ENCODE peak calls at places on chromosomes 12 and 14, in six cellular contexts. J, H, S, K, U and P are unnamed samples.

GRCh38 chr12:110001596-110001995 is 2.4 kb downstream of the ANKRD13A start:
- DNase-seq in J (no peak), H (no peak), S (no peak), K (no peak), U (no peak), P (no peak)

GRCh38 chr12:55675671-55676070 is 32.0 kb downstream of the ITGA7 start:
- DNase-seq in J (no peak), H (no peak), S (no peak), K (no peak), U (no peak), P (no peak)

GRCh38 chr14:63857467-63858030 is 4.7 kb downstream of the SYNE2 start:
- DNase-seq in J (no peak), H (no peak), S (no peak), K (no peak), U (no peak), P (no peak)

GRCh38 chr12:88960213-88960878 is 380.1 kb upstream of the KITLG start:
- DNase-seq in J (peak), H (no peak), S (no peak), K (no peak), U (peak), P (no peak)

GRCh38 chr12:119448737-119449136 is 114.2 kb downstream of the CCDC60 start:
- DNase-seq in J (no peak), H (no peak), S (no peak), K (no peak), U (no peak), P (peak)

GRCh38 chr12:123028475-123028874 is 48.0 kb downstream of the ARL6IP4 start:
- DNase-seq in J (no peak), H (no peak), S (no peak), K (no peak), U (no peak), P (no peak)

GRCh38 chr14:104979758-104980591 is 1.8 kb upstream of the AHNAK2 start:
- DNase-seq in J (no peak), H (peak), S (no peak), K (no peak), U (no peak), P (peak)

GRCh38 chr14:105855893-105856675 is 329.7 kb downstream of the TMEM121 start:
- DNase-seq in J (no peak), H (no peak), S (no peak), K (no peak), U (no peak), P (no peak)

GRCh38 chr12:26746315-26746714 is 86.7 kb downstream of the ITPR2 start:
- DNase-seq in J (no peak), H (no peak), S (no peak), K (no peak), U (no peak), P (no peak)

GRCh38 chr12:27969011-27969900 is 3.3 kb downstream of the PTHLH start:
- DNase-seq in J (no peak), H (peak), S (no peak), K (no peak), U (no peak), P (peak)

GRCh38 chr12:45518516-45519235 is 210.8 kb upstream of the ARID2 start:
- DNase-seq in J (no peak), H (peak), S (no peak), K (no peak), U (no peak), P (no peak)

GRCh38 chr12:116532428-116532827 is 26.8 kb upstream of the MAP1LC3B2 start:
- DNase-seq in J (no peak), H (no peak), S (no peak), K (no peak), U (no peak), P (no peak)

GRCh38 chr14:104735830-104736642 is 12.0 kb downstream of the ADSS1 start:
- DNase-seq in J (peak), H (peak), S (no peak), K (no peak), U (no peak), P (peak)

GRCh38 chr12:106647793-106648514 is 65.2 kb downstream of the RFX4 start:
- DNase-seq in J (no peak), H (no peak), S (no peak), K (no peak), U (no peak), P (no peak)

GRCh38 chr12:125888921-125889320 is 823.7 kb downstream of the AACS start:
- DNase-seq in J (no peak), H (no peak), S (no peak), K (no peak), U (no peak), P (no peak)

GRCh38 chr12:48305190-48305589 is 45.5 kb downstream of the ZNF641 start:
- DNase-seq in J (no peak), H (no peak), S (no peak), K (no peak), U (no peak), P (no peak)

GRCh38 chr12:97960741-97961608 is 498.4 kb downstream of the RMST start:
- DNase-seq in J (peak), H (peak), S (peak), K (peak), U (peak), P (peak)

GRCh38 chr14:46058964-46059580 is 592.5 kb downstream of the RPL10L start:
- DNase-seq in J (no peak), H (no peak), S (no peak), K (peak), U (no peak), P (no peak)

GRCh38 chr12:48991247-48992050 is 7.7 kb downstream of the DDN start:
- DNase-seq in J (no peak), H (no peak), S (no peak), K (no peak), U (no peak), P (no peak)

GRCh38 chr12:114407566-114408411 is 1.8 kb upstream of the TBX5 start:
- DNase-seq in J (no peak), H (no peak), S (no peak), K (no peak), U (no peak), P (no peak)

GRCh38 chr12:108611884-108612415 is 14.1 kb upstream of the TMEM119 start:
- DNase-seq in J (peak), H (peak), S (peak), K (no peak), U (peak), P (no peak)

GRCh38 chr12:102479099-102479887 is 1.1 kb downstream of the IGF1 start:
- DNase-seq in J (no peak), H (no peak), S (peak), K (peak), U (no peak), P (no peak)

GRCh38 chr12:51368640-51369517 is 22.3 kb downstream of the GALNT6 start:
- DNase-seq in J (no peak), H (no peak), S (peak), K (peak), U (no peak), P (no peak)

GRCh38 chr14:31927348-31927826 is 149.7 kb upstream of the ARHGAP5 start:
- DNase-seq in J (peak), H (no peak), S (no peak), K (no peak), U (no peak), P (no peak)

GRCh38 chr14:25122188-25122587 is 72.2 kb upstream of the STXBP6 start:
- DNase-seq in J (no peak), H (no peak), S (no peak), K (no peak), U (no peak), P (no peak)

GRCh38 chr12:77814361-77814760 is 16.3 kb upstream of the NAV3 start:
- DNase-seq in J (no peak), H (no peak), S (no peak), K (no peak), U (no peak), P (no peak)

GRCh38 chr12:11814362-11814761 is 164.9 kb downstream of the ETV6 start:
- DNase-seq in J (peak), H (no peak), S (no peak), K (no peak), U (no peak), P (no peak)

GRCh38 chr12:42299392-42300308 is 26.2 kb downstream of the ZCRB1 start:
- DNase-seq in J (no peak), H (no peak), S (peak), K (peak), U (no peak), P (no peak)

GRCh38 chr12:131057722-131058515 is 104.2 kb downstream of the ADGRD1 start:
- DNase-seq in J (no peak), H (no peak), S (no peak), K (no peak), U (no peak), P (no peak)

DNA sequence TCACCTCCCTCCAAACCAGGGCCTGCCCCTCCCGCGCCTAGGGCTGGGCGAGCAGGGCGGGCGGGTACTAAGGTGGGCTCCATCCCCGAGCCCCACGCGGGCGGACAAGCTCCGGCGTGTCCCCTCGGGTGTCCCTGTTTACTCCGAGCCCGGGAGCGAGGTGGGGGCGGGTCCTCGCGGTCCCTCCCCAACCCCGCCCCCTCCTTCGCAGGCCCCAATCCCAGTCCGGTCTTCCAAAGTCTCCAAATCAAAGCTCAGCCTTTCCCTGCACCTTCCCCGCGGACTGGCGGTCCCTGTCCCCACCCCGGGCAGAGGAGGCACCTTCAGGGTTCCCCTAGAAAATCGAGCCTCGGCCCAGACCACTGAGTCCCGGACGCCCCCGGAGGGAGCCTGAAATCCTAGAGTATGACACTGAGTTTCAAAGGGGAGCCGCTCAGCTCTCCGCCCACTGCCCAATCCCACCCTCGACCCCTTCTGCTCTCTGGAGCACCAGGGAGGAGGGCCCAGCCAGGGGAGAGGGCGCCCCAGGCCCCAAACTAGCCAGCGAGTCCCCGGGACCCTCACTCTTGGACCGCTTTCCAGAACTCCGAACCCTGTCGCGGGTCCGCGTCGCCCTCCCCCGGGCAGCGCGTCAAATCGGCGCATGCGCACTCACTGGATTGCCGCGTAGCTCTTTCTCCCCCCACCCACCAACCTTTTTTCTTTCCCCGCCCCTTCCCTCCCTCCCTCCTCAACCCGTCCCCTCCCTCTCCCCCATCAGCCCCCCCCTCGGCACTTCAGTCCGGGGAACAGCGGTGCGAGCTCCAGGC is at the start of gene LRP1:
- DNase-seq in J (peak), H (peak), S (peak), K (no peak), U (peak), P (peak)
- TF ChIP-seq JUND in J (peak), H (no peak), S (peak), K (no peak), U (no peak), P (no peak)

DNA sequence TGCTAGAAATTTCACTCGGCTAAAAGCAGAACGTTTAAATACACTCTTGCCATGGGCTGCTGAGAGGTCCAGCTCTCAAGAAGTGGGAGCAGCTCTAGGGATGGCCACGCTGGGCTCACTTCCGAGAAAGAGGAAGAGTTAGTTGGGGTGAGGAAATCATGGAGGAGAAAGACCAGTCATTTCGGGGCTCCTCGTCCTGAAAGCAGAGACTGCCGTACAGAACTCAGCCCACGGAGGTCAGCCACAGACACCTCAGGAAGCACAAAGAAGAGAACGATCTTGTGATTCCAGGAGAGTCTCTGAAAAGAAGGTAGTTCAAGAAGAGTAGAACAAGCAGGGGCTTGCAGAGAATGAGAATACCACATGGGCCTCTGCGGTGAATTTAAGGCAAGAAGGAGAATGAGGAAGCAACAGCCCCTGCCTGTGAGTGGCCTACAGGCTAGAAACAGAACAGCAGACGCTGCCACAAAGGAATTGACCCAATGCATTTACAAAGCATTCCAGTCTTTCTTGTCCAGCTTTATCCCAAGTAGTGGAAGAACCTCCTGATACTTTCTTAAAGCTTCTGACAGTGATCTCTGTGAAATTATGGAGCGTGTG is 311.9 kb downstream of the CACNA1C start:
- DNase-seq in J (no peak), H (no peak), S (no peak), K (no peak), U (no peak), P (no peak)
- TF ChIP-seq JUND in J (no peak), H (no peak), S (no peak), K (no peak), U (no peak), P (no peak)

GRCh38 chr14:94929354-94929753 is 159.4 kb upstream of the GSC start:
- DNase-seq in J (no peak), H (no peak), S (no peak), K (no peak), U (no peak), P (no peak)

GRCh38 chr14:94923771-94924170 is 153.9 kb upstream of the GSC start:
- DNase-seq in J (no peak), H (no peak), S (no peak), K (no peak), U (no peak), P (no peak)

GRCh38 chr14:94925416-94925815 is 155.5 kb upstream of the GSC start:
- DNase-seq in J (no peak), H (no peak), S (no peak), K (no peak), U (no peak), P (no peak)

GRCh38 chr14:94924189-94924588 is 154.3 kb upstream of the GSC start:
- DNase-seq in J (no peak), H (no peak), S (no peak), K (no peak), U (no peak), P (no peak)

DNA sequence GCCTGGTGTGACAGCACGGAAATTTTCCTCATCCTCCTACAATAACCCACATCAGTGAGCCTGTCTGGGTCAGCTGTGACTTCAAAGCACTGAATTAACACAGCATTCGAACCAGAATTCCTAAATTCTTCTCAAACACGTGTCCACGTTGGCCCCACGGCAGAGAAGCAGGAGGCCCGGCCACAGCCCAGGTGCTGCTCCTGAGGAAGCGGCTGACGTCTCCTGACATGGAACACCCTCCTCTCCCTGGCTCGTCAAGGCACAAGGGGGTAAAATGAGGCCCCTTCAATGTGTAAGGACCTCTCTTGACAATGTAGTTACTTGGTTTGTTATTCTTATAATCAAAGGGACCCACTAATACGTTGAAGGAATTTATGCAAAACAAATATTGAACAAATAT is 156.3 kb upstream of the GSC start:
- DNase-seq in J (no peak), H (no peak), S (no peak), K (no peak), U (no peak), P (no peak)
- TF ChIP-seq JUND in J (no peak), H (no peak), S (no peak), K (no peak), U (no peak), P (no peak)

GRCh38 chr12:115500872-115501271 is 776.6 kb downstream of the MED13L start:
- DNase-seq in J (no peak), H (no peak), S (no peak), K (no peak), U (no peak), P (no peak)
- TF ChIP-seq JUND in J (no peak), H (no peak), S (no peak), K (no peak), U (no peak), P (no peak)

DNA sequence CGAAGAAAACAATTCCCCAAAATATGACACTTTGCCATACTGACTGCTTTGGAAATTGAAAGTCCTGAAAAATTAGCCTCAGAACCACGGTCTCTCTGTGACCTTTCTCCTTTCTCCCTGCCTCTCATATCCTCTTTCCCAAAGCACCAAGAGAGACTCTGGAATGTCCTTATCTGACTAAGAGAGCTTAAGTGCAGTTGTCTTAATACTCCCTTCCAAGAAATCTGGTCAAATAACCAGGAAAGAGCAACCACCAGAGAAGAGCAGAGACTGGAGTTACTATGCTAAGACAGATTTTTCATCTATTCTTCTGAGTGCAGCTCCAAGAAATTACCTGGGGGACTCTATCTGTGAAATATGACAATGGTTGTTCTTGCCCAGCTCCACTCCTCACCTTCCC is 10.5 kb upstream of the BTG1 start:
- DNase-seq in J (no peak), H (no peak), S (no peak), K (no peak), U (no peak), P (no peak)
- TF ChIP-seq JUND in J (no peak), H (no peak), S (no peak), K (no peak), U (no peak), P (no peak)

DNA sequence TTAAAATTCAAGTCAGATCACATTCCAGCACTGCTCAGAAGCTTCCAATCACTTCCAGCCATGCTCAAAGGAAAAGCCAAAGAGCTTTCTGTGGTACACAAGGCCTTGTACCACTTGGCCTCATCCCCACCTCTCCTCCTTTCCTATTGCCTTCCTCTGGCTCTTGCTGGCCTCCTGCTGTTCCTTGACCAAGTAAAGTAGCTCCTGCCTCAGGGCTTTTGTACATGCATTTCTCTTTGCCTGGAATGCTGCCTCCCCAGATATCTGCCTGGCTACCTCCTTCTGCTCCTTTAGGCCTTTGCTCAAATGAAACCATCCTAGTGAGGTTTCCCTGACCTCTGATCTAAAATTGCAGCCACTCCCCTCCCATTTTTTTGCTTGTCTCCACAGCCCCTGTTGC is 51.2 kb upstream of the TCL1B start:
- DNase-seq in J (no peak), H (no peak), S (no peak), K (no peak), U (no peak), P (peak)
- TF ChIP-seq JUND in J (no peak), H (no peak), S (no peak), K (no peak), U (no peak), P (no peak)

GRCh38 chr14:58765375-58765774 is 127.6 kb downstream of the DACT1 start:
- DNase-seq in J (no peak), H (no peak), S (no peak), K (no peak), U (no peak), P (no peak)
- TF ChIP-seq JUND in J (no peak), H (no peak), S (no peak), K (no peak), U (no peak), P (no peak)

DNA sequence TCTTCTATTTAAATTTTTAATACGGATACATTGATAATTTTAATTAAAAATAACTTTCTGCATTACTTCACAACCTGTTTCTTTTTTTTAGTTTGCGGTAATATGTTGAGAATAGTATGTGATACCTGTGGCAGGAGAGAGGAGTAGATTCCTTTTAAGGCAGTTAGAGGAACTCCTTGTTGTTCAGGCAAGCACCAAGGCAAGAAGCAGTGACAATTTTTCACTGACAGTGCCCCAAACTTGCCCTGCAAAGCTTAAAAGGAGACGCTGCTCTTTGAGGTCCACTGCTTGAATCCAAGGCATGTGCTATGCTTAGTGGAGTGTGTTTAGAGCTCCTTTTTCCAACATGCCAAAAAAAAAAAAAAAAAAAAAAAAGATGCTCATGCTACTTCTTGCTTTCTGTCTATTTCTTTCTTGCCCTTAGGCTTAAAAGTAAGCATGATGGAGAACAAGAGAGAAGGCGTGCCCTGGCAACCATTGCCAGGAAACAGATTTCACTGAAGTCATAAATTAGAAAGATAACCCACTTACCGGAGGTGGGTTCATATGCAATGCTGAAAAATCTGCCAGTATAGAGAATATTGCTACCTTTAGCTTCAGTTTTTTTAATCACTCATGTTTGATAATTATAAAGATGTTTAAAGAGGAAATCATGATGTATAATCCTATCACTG is 58.3 kb upstream of the DYRK2 start:
- DNase-seq in J (no peak), H (peak), S (no peak), K (no peak), U (no peak), P (no peak)
- TF ChIP-seq JUND in J (no peak), H (no peak), S (no peak), K (no peak), U (no peak), P (no peak)